ENCODE peak calls at places on chromosomes 6 and 20, in nine cellular contexts. One of them, this sample, is unnamed.

GRCh38 chr6:133983099-133983939 is 30.3 kb downstream of the TBPL1 start:
- DNase-seq in endothelial cell of umbilical vein: no peak
- DNase-seq in aorta: no peak
- DNase-seq in endothelial cell: no peak
- DNase-seq in kidney tubule cell: no peak
- DNase-seq in progenitor cell of endocrine pancreas: no peak
- DNase-seq in lower leg skin: no peak
- DNase-seq in HCEC 1CT: no peak
- DNase-seq in CMK: no peak
- DNase-seq in this sample: no peak

GRCh38 chr6:149075616-149076354 is 241.7 kb upstream of the TAB2 start:
- DNase-seq in HCEC 1CT: peak
- DNase-seq in endothelial cell: no peak
- DNase-seq in aorta: no peak
- DNase-seq in progenitor cell of endocrine pancreas: no peak
- DNase-seq in CMK: no peak
- DNase-seq in endothelial cell of umbilical vein: no peak
- DNase-seq in kidney tubule cell: no peak
- DNase-seq in lower leg skin: no peak
- DNase-seq in this sample: no peak

GRCh38 chr6:16404456-16404855 is 166.1 kb downstream of the GMPR start:
- DNase-seq in aorta: no peak
- DNase-seq in lower leg skin: no peak
- DNase-seq in endothelial cell: no peak
- DNase-seq in progenitor cell of endocrine pancreas: no peak
- DNase-seq in HCEC 1CT: no peak
- DNase-seq in endothelial cell of umbilical vein: no peak
- DNase-seq in kidney tubule cell: no peak
- DNase-seq in CMK: no peak
- DNase-seq in this sample: no peak

GRCh38 chr6:29760328-29760727 is 37.1 kb downstream of the HLA-F start:
- DNase-seq in kidney tubule cell: no peak
- DNase-seq in HCEC 1CT: no peak
- DNase-seq in aorta: no peak
- DNase-seq in lower leg skin: no peak
- DNase-seq in endothelial cell of umbilical vein: no peak
- DNase-seq in endothelial cell: no peak
- DNase-seq in progenitor cell of endocrine pancreas: no peak
- DNase-seq in CMK: no peak
- DNase-seq in this sample: no peak

GRCh38 chr6:149234051-149234962 is 83.2 kb upstream of the TAB2 start:
- DNase-seq in endothelial cell: no peak
- DNase-seq in aorta: no peak
- DNase-seq in progenitor cell of endocrine pancreas: no peak
- DNase-seq in HCEC 1CT: no peak
- DNase-seq in endothelial cell of umbilical vein: peak
- DNase-seq in lower leg skin: no peak
- DNase-seq in kidney tubule cell: peak
- DNase-seq in CMK: no peak
- DNase-seq in this sample: no peak

GRCh38 chr6:145247677-145248419 is 487.5 kb downstream of the EPM2A start:
- DNase-seq in endothelial cell: no peak
- DNase-seq in endothelial cell of umbilical vein: peak
- DNase-seq in CMK: no peak
- DNase-seq in HCEC 1CT: peak
- DNase-seq in aorta: no peak
- DNase-seq in kidney tubule cell: peak
- DNase-seq in lower leg skin: no peak
- DNase-seq in progenitor cell of endocrine pancreas: no peak
- DNase-seq in this sample: peak

GRCh38 chr20:32019563-32020463 is 9.6 kb downstream of the CCM2L start:
- DNase-seq in CMK: no peak
- DNase-seq in endothelial cell of umbilical vein: no peak
- DNase-seq in aorta: no peak
- DNase-seq in endothelial cell: no peak
- DNase-seq in HCEC 1CT: no peak
- DNase-seq in lower leg skin: no peak
- DNase-seq in kidney tubule cell: no peak
- DNase-seq in progenitor cell of endocrine pancreas: no peak
- DNase-seq in this sample: no peak

GRCh38 chr20:9531581-9531980 is 17.2 kb downstream of the LAMP5 start:
- DNase-seq in aorta: no peak
- DNase-seq in kidney tubule cell: no peak
- DNase-seq in progenitor cell of endocrine pancreas: no peak
- DNase-seq in endothelial cell: no peak
- DNase-seq in CMK: no peak
- DNase-seq in endothelial cell of umbilical vein: no peak
- DNase-seq in HCEC 1CT: no peak
- DNase-seq in lower leg skin: no peak
- DNase-seq in this sample: no peak

GRCh38 chr6:72620866-72621242 is 1.0 kb upstream of the KCNQ5 start:
- DNase-seq in HCEC 1CT: no peak
- DNase-seq in kidney tubule cell: no peak
- DNase-seq in endothelial cell of umbilical vein: no peak
- DNase-seq in CMK: no peak
- DNase-seq in progenitor cell of endocrine pancreas: no peak
- DNase-seq in lower leg skin: no peak
- DNase-seq in aorta: peak
- DNase-seq in endothelial cell: no peak
- DNase-seq in this sample: no peak

GRCh38 chr6:91043751-91044150 is 456.9 kb upstream of the MAP3K7 start:
- DNase-seq in kidney tubule cell: peak
- DNase-seq in HCEC 1CT: no peak
- DNase-seq in endothelial cell of umbilical vein: no peak
- DNase-seq in endothelial cell: no peak
- DNase-seq in aorta: no peak
- DNase-seq in CMK: no peak
- DNase-seq in progenitor cell of endocrine pancreas: no peak
- DNase-seq in lower leg skin: no peak
- DNase-seq in this sample: no peak

GRCh38 chr6:36853325-36853724 is 14.1 kb upstream of the CPNE5 start:
- DNase-seq in endothelial cell: no peak
- DNase-seq in CMK: no peak
- DNase-seq in kidney tubule cell: peak
- DNase-seq in progenitor cell of endocrine pancreas: no peak
- DNase-seq in lower leg skin: peak
- DNase-seq in endothelial cell of umbilical vein: peak
- DNase-seq in HCEC 1CT: peak
- DNase-seq in aorta: no peak
- DNase-seq in this sample: peak

GRCh38 chr6:9979996-9980395 is 434.9 kb downstream of the TFAP2A start:
- DNase-seq in progenitor cell of endocrine pancreas: no peak
- DNase-seq in endothelial cell: no peak
- DNase-seq in CMK: no peak
- DNase-seq in lower leg skin: no peak
- DNase-seq in aorta: no peak
- DNase-seq in HCEC 1CT: no peak
- DNase-seq in kidney tubule cell: no peak
- DNase-seq in endothelial cell of umbilical vein: no peak
- DNase-seq in this sample: no peak

GRCh38 chr6:158475344-158476302 is 84.3 kb upstream of the TMEM181 start:
- DNase-seq in endothelial cell: no peak
- DNase-seq in aorta: no peak
- DNase-seq in progenitor cell of endocrine pancreas: no peak
- DNase-seq in endothelial cell of umbilical vein: peak
- DNase-seq in lower leg skin: peak
- DNase-seq in CMK: no peak
- DNase-seq in kidney tubule cell: peak
- DNase-seq in HCEC 1CT: peak
- DNase-seq in this sample: no peak

GRCh38 chr6:24959333-24959732 is 23.6 kb upstream of the RIPOR2 start:
- DNase-seq in aorta: no peak
- DNase-seq in progenitor cell of endocrine pancreas: no peak
- DNase-seq in lower leg skin: no peak
- DNase-seq in kidney tubule cell: no peak
- DNase-seq in endothelial cell of umbilical vein: no peak
- DNase-seq in HCEC 1CT: no peak
- DNase-seq in CMK: no peak
- DNase-seq in endothelial cell: no peak
- DNase-seq in this sample: no peak

GRCh38 chr6:52497652-52498408 is 77.7 kb downstream of the EFHC1 start:
- DNase-seq in aorta: no peak
- DNase-seq in lower leg skin: no peak
- DNase-seq in CMK: no peak
- DNase-seq in endothelial cell: no peak
- DNase-seq in progenitor cell of endocrine pancreas: no peak
- DNase-seq in kidney tubule cell: no peak
- DNase-seq in endothelial cell of umbilical vein: no peak
- DNase-seq in HCEC 1CT: no peak
- DNase-seq in this sample: no peak

GRCh38 chr20:59735917-59736316 is 131.6 kb downstream of the PHACTR3 start:
- DNase-seq in endothelial cell of umbilical vein: no peak
- DNase-seq in HCEC 1CT: no peak
- DNase-seq in lower leg skin: no peak
- DNase-seq in endothelial cell: no peak
- DNase-seq in kidney tubule cell: no peak
- DNase-seq in progenitor cell of endocrine pancreas: peak
- DNase-seq in CMK: no peak
- DNase-seq in aorta: peak
- DNase-seq in this sample: no peak

GRCh38 chr6:87722831-87723726 is 21.0 kb upstream of the AKIRIN2 start:
- DNase-seq in HCEC 1CT: peak
- DNase-seq in CMK: peak
- DNase-seq in aorta: peak
- DNase-seq in endothelial cell: no peak
- DNase-seq in endothelial cell of umbilical vein: peak
- DNase-seq in kidney tubule cell: peak
- DNase-seq in progenitor cell of endocrine pancreas: no peak
- DNase-seq in lower leg skin: peak
- DNase-seq in this sample: peak

GRCh38 chr20:44805991-44806729 is 4.2 kb downstream of the RIMS4 start:
- DNase-seq in lower leg skin: peak
- DNase-seq in endothelial cell: no peak
- DNase-seq in progenitor cell of endocrine pancreas: no peak
- DNase-seq in aorta: peak
- DNase-seq in endothelial cell of umbilical vein: no peak
- DNase-seq in kidney tubule cell: no peak
- DNase-seq in CMK: no peak
- DNase-seq in HCEC 1CT: peak
- DNase-seq in this sample: no peak

GRCh38 chr20:47479506-47479905 is 22.2 kb upstream of the NCOA3 start:
- DNase-seq in CMK: no peak
- DNase-seq in progenitor cell of endocrine pancreas: no peak
- DNase-seq in lower leg skin: no peak
- DNase-seq in kidney tubule cell: no peak
- DNase-seq in HCEC 1CT: no peak
- DNase-seq in aorta: no peak
- DNase-seq in endothelial cell: no peak
- DNase-seq in endothelial cell of umbilical vein: peak
- DNase-seq in this sample: no peak

GRCh38 chr6:90131614-90132423 is 164.8 kb downstream of the BACH2 start:
- DNase-seq in kidney tubule cell: no peak
- DNase-seq in progenitor cell of endocrine pancreas: no peak
- DNase-seq in aorta: peak
- DNase-seq in HCEC 1CT: no peak
- DNase-seq in CMK: no peak
- DNase-seq in endothelial cell: no peak
- DNase-seq in lower leg skin: peak
- DNase-seq in endothelial cell of umbilical vein: no peak
- DNase-seq in this sample: no peak

GRCh38 chr20:10553326-10553984 is 118.3 kb downstream of the SLX4IP start:
- DNase-seq in progenitor cell of endocrine pancreas: peak
- DNase-seq in kidney tubule cell: peak
- DNase-seq in aorta: peak
- DNase-seq in lower leg skin: peak
- DNase-seq in HCEC 1CT: peak
- DNase-seq in endothelial cell: peak
- DNase-seq in CMK: peak
- DNase-seq in endothelial cell of umbilical vein: peak
- DNase-seq in this sample: no peak

GRCh38 chr20:54158226-54158625 is 15.6 kb downstream of the CYP24A1 start:
- DNase-seq in aorta: no peak
- DNase-seq in endothelial cell of umbilical vein: no peak
- DNase-seq in lower leg skin: no peak
- DNase-seq in HCEC 1CT: no peak
- DNase-seq in endothelial cell: no peak
- DNase-seq in progenitor cell of endocrine pancreas: no peak
- DNase-seq in CMK: no peak
- DNase-seq in kidney tubule cell: no peak
- DNase-seq in this sample: no peak

GRCh38 chr20:7161690-7162089 is 394.2 kb downstream of the BMP2 start:
- DNase-seq in progenitor cell of endocrine pancreas: no peak
- DNase-seq in aorta: no peak
- DNase-seq in HCEC 1CT: no peak
- DNase-seq in endothelial cell: peak
- DNase-seq in lower leg skin: no peak
- DNase-seq in endothelial cell of umbilical vein: peak
- DNase-seq in kidney tubule cell: peak
- DNase-seq in CMK: no peak
- DNase-seq in this sample: no peak

GRCh38 chr6:17957904-17958303 is 29.5 kb downstream of the KIF13A start:
- DNase-seq in progenitor cell of endocrine pancreas: no peak
- DNase-seq in HCEC 1CT: no peak
- DNase-seq in lower leg skin: no peak
- DNase-seq in endothelial cell: no peak
- DNase-seq in aorta: no peak
- DNase-seq in kidney tubule cell: no peak
- DNase-seq in endothelial cell of umbilical vein: no peak
- DNase-seq in CMK: no peak
- DNase-seq in this sample: no peak

GRCh38 chr20:46828471-46828870 is 66.2 kb upstream of the EYA2 start:
- DNase-seq in CMK: no peak
- DNase-seq in lower leg skin: no peak
- DNase-seq in progenitor cell of endocrine pancreas: no peak
- DNase-seq in HCEC 1CT: peak
- DNase-seq in kidney tubule cell: peak
- DNase-seq in endothelial cell of umbilical vein: no peak
- DNase-seq in aorta: no peak
- DNase-seq in endothelial cell: no peak
- DNase-seq in this sample: no peak

GRCh38 chr20:57593134-57593886 is 26.9 kb downstream of the ZBP1 start:
- DNase-seq in HCEC 1CT: no peak
- DNase-seq in CMK: no peak
- DNase-seq in kidney tubule cell: no peak
- DNase-seq in lower leg skin: no peak
- DNase-seq in aorta: peak
- DNase-seq in progenitor cell of endocrine pancreas: no peak
- DNase-seq in endothelial cell: no peak
- DNase-seq in endothelial cell of umbilical vein: no peak
- DNase-seq in this sample: no peak

GRCh38 chr20:32893878-32894483 is 35.3 kb downstream of the EFCAB8 start:
- DNase-seq in aorta: no peak
- DNase-seq in kidney tubule cell: peak
- DNase-seq in CMK: no peak
- DNase-seq in HCEC 1CT: peak
- DNase-seq in lower leg skin: no peak
- DNase-seq in progenitor cell of endocrine pancreas: no peak
- DNase-seq in endothelial cell of umbilical vein: no peak
- DNase-seq in endothelial cell: peak
- DNase-seq in this sample: peak

GRCh38 chr6:36897629-36898028 is 11.9 kb downstream of the C6orf89 start:
- DNase-seq in progenitor cell of endocrine pancreas: no peak
- DNase-seq in HCEC 1CT: peak
- DNase-seq in lower leg skin: no peak
- DNase-seq in aorta: no peak
- DNase-seq in endothelial cell of umbilical vein: peak
- DNase-seq in CMK: no peak
- DNase-seq in kidney tubule cell: no peak
- DNase-seq in endothelial cell: peak
- DNase-seq in this sample: no peak

GRCh38 chr6:73521351-73522254 is 771 bp upstream of the EEF1A1 start:
- DNase-seq in endothelial cell of umbilical vein: peak
- DNase-seq in endothelial cell: peak
- DNase-seq in aorta: peak
- DNase-seq in kidney tubule cell: peak
- DNase-seq in lower leg skin: no peak
- DNase-seq in HCEC 1CT: peak
- DNase-seq in CMK: no peak
- DNase-seq in progenitor cell of endocrine pancreas: peak
- DNase-seq in this sample: no peak

GRCh38 chr6:1393641-1394283 is 4.4 kb downstream of the FOXF2 start:
- DNase-seq in CMK: no peak
- DNase-seq in lower leg skin: no peak
- DNase-seq in progenitor cell of endocrine pancreas: no peak
- DNase-seq in endothelial cell of umbilical vein: no peak
- DNase-seq in kidney tubule cell: no peak
- DNase-seq in HCEC 1CT: no peak
- DNase-seq in aorta: no peak
- DNase-seq in endothelial cell: no peak
- DNase-seq in this sample: no peak

GRCh38 chr6:121319112-121319553 is 15.1 kb downstream of the TBC1D32 start:
- DNase-seq in lower leg skin: no peak
- DNase-seq in progenitor cell of endocrine pancreas: no peak
- DNase-seq in CMK: no peak
- DNase-seq in kidney tubule cell: peak
- DNase-seq in HCEC 1CT: no peak
- DNase-seq in endothelial cell: no peak
- DNase-seq in aorta: no peak
- DNase-seq in endothelial cell of umbilical vein: peak
- DNase-seq in this sample: no peak

This sample was measured in H54.